ENCODE peak calls at places on chromosomes 4 and X, in four cellular contexts. S, X, K and O are unnamed samples.

GRCh38 chrX:109774706-109775105 is 41.6 kb upstream of the ACSL4 start:
- DNase-seq in X (peak; percentile 17), S (no peak), K (peak; percentile 64), O (peak; percentile 44)

GRCh38 chr4:185265942-185266341 is 56.5 kb downstream of the SNX25 start:
- DNase-seq in S (no peak), X (no peak), K (no peak), O (peak; percentile 38)

GRCh38 chrX:69133561-69134542 is 31.4 kb downstream of the PJA1 start:
- DNase-seq in X (no peak), K (peak; percentile 62), S (no peak), O (no peak)

GRCh38 chr4:186765138-186765537 is 41.5 kb upstream of the FAT1 start:
- DNase-seq in K (no peak), X (no peak), S (no peak), O (no peak)

GRCh38 chrX:130100180-130100579 is 10.1 kb downstream of the ELF4 start:
- DNase-seq in X (no peak), S (peak; percentile 58), K (no peak), O (peak; percentile 78)

GRCh38 chr4:117495802-117496201 is 410.4 kb upstream of the TRAM1L1 start:
- DNase-seq in X (no peak), S (no peak), K (no peak), O (no peak)

GRCh38 chrX:581717-582116 is 48.9 kb upstream of the SHOX start:
- DNase-seq in S (no peak), K (no peak), X (no peak), O (no peak)

GRCh38 chr4:25051534-25051933 is 20.8 kb upstream of the LGI2 start:
- DNase-seq in X (no peak), S (no peak), K (no peak), O (no peak)

GRCh38 chrX:145609951-145610511 is 207.6 kb upstream of the SLITRK2 start:
- DNase-seq in K (peak; percentile 1), S (no peak), X (no peak), O (peak; percentile 0)